ENCODE peak calls at places on chromosome X, in ten cellular contexts. G, B, X, F, Y, I, H, P, O and J are unnamed samples.
A peak's percentile ranks its signal among the peaks of the same experiment; 100 is the strongest.

GRCh38 chrX:153598541-153599191 is at the start of gene CCNQ:
- DNase-seq in O (no peak), H (peak; percentile 14), Y (no peak), I (no peak), X (no peak), G (no peak), B (no peak), F (no peak), P (no peak), J (no peak)

GRCh38 chrX:107935664-107936433 is 46.3 kb downstream of the TEX13B start:
- DNase-seq in X (no peak), H (peak; percentile 20), G (peak; percentile 74), Y (peak; percentile 1), F (no peak), P (no peak), B (no peak), I (no peak), O (no peak), J (no peak)

GRCh38 chrX:11437642-11438379 is 144.6 kb downstream of the AMELX start:
- DNase-seq in Y (peak; percentile 85), H (peak; percentile 78), P (peak; percentile 88), O (no peak), X (no peak), B (no peak), I (no peak), G (peak; percentile 52), F (peak; percentile 45), J (no peak)

GRCh38 chrX:12497832-12498591 is 293.2 kb upstream of the PRPS2 start:
- DNase-seq in G (no peak), B (no peak), F (no peak), O (no peak), X (no peak), H (no peak), I (no peak), Y (no peak), P (no peak), J (no peak)

GRCh38 chrX:23953908-23954269 is 46.1 kb downstream of the CXorf58 start:
- DNase-seq in Y (no peak), F (no peak), H (no peak), B (no peak), P (no peak), O (no peak), X (no peak), G (no peak), I (no peak), J (no peak)

GRCh38 chrX:24017674-24018073 is 9.3 kb downstream of the KLHL15 start:
- DNase-seq in B (no peak), P (no peak), X (no peak), G (no peak), F (no peak), I (no peak), Y (no peak), O (no peak), H (no peak), J (no peak)

GRCh38 chrX:19627533-19627932 is 112.2 kb upstream of the MAP3K15 start:
- DNase-seq in I (no peak), F (no peak), O (no peak), B (no peak), P (no peak), Y (no peak), G (peak; percentile 33), H (peak; percentile 31), X (no peak), J (no peak)

GRCh38 chrX:23817979-23818336 is 35.0 kb downstream of the SAT1 start:
- DNase-seq in P (no peak), G (no peak), X (no peak), B (no peak), F (no peak), Y (no peak), H (no peak), I (no peak), O (no peak), J (no peak)

GRCh38 chrX:104113237-104113965 is 1.1 kb downstream of the ZCCHC18 start:
- DNase-seq in F (peak; percentile 33), Y (peak; percentile 42), O (peak; percentile 62), I (no peak), X (peak; percentile 41), P (peak; percentile 75), H (peak; percentile 38), B (no peak), G (peak; percentile 38), J (no peak)

GRCh38 chrX:11665144-11666040 is at the start of gene ARHGAP6:
- DNase-seq in B (no peak), H (peak; percentile 73), F (peak; percentile 49), G (peak; percentile 0), P (peak; percentile 67), O (no peak), I (no peak), Y (peak; percentile 25), X (no peak), J (no peak)

GRCh38 chrX:115603534-115604074 is 42.6 kb downstream of the PLS3 start:
- DNase-seq in B (no peak), I (no peak), X (no peak), P (no peak), G (no peak), O (no peak), Y (no peak), H (no peak), F (no peak), J (no peak)

GRCh38 chrX:118524344-118524743 is 28.7 kb downstream of the DOCK11 start:
- DNase-seq in P (no peak), Y (no peak), I (no peak), B (no peak), F (no peak), X (no peak), O (no peak), H (no peak), G (no peak), J (no peak)

GRCh38 chrX:136607236-136607635 is 40.7 kb upstream of the CD40LG start:
- DNase-seq in G (no peak), O (no peak), H (no peak), X (no peak), P (no peak), B (no peak), F (no peak), Y (no peak), I (no peak), J (no peak)
- H3K4me3 ChIP-seq in G (no peak overlapping the region), O (no peak overlapping the region), H (no peak overlapping the region), X (no peak overlapping the region), P (no peak overlapping the region), B (no peak overlapping the region), F (no peak overlapping the region), Y (no peak overlapping the region), I (no peak overlapping the region), J (no peak overlapping the region)

DNA sequence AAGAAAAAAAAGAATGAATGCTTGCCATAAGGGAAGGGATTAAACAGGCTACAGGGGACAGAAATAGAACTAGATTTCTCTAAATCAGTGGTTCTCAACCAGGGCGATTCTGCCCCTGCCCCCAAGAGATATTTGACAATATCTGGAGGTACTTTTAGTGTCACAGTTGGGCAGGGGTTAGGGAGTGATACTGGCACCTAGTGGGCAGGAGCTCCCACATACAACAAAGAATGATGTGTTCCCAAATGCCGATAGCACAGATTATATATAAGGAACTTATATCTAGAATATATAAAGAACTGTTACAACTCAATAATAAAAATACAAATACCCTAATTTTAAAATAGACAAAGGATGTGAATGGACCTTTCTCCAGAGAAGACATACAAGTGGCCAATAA is 14.7 kb downstream of the S100G start:
- DNase-seq in O (no peak), X (no peak), H (no peak), Y (no peak), B (no peak), P (no peak), G (no peak), F (no peak), I (no peak), J (no peak)
- TF ChIP-seq CTCF in O (no peak), X (no peak), H (peak; percentile 13), Y (peak; percentile 36), B (peak; percentile 14), P (no peak), G (no peak), F (no peak), I (no peak), J (peak; percentile 7)

GRCh38 chrX:133674726-133675470 is 259.6 kb upstream of the GPC4 start:
- DNase-seq in X (peak; percentile 44), F (no peak), B (no peak), H (no peak), I (peak; percentile 52), O (no peak), G (peak; percentile 65), P (no peak), Y (no peak), J (no peak)

GRCh38 chrX:133681416-133681815 is 266.1 kb upstream of the GPC4 start:
- DNase-seq in O (no peak), G (no peak), B (no peak), H (no peak), X (no peak), P (no peak), I (no peak), Y (no peak), F (no peak), J (no peak)

GRCh38 chrX:133681897-133682296 is 266.6 kb upstream of the GPC4 start:
- DNase-seq in P (no peak), O (no peak), X (no peak), G (peak; percentile 52), B (no peak), I (no peak), F (no peak), Y (no peak), H (no peak), J (no peak)

GRCh38 chrX:133677123-133678063 is 262.1 kb upstream of the GPC4 start:
- DNase-seq in F (no peak), X (no peak), G (no peak), P (no peak), I (no peak), B (no peak), H (no peak), Y (no peak), O (no peak), J (no peak)

DNA sequence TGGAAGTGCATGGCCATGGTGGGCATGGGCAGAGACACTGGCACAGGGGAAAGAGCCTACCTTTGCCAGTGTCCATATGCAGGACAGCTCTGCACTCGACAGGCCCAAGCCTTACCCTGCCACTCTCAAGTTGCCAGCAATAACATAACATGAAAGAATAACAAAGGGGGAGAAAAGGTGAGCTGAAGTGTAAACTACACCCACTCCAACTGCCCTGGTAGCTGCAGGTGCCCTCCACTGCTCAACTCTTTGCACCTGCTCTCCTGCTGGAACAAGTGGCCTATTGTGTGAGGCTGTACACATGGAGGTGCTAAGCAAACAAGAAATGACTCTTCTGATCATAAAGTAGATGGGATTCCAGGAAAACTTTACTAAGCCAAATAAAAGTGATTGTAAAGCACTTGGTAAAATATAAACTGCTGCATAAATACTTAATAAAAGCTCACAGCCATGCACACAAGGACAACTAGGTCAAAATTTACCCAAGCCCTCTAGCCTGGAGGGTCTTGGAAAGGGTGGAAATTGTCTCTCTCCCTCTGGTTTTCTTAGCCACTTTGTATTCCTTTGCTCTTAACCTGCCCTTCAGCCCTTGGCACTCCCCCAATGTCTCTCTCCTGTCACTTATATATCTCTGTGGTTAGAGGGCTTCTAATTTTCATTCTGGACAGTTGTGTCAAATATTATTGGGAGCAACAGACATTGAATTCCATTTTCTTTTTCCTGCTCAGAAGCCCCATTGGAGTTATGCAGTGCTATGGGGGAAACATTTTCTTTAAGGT is 261.2 kb upstream of the GPC4 start:
- DNase-seq in X (peak; percentile 41), G (no peak), B (no peak), P (no peak), Y (no peak), I (no peak), H (no peak), O (no peak), F (no peak), J (no peak)
- H3K4me3 ChIP-seq in X (no peak overlapping the region), G (no peak overlapping the region), B (no peak overlapping the region), P (no peak overlapping the region), Y (no peak overlapping the region), I (no peak overlapping the region), H (no peak overlapping the region), O (no peak overlapping the region), F (no peak overlapping the region), J (no peak overlapping the region)

GRCh38 chrX:140141444-140142029 is 176.2 kb upstream of the CXorf66 start:
- DNase-seq in P (no peak), H (peak; percentile 29), X (peak; percentile 42), F (no peak), B (peak; percentile 2), G (peak; percentile 11), O (no peak), I (no peak), Y (peak; percentile 2), J (no peak)
- TF ChIP-seq CTCF in P (peak; percentile 51), H (peak; percentile 60), X (peak; percentile 10), F (peak; percentile 58), B (peak; percentile 46), G (peak; percentile 47), O (peak; percentile 84), I (peak; percentile 58), Y (peak; percentile 71), J (peak; percentile 53)